ENCODE peak calls at places on chromosomes 6 and 20, in five cellular contexts. R, Q, V, M and U are unnamed samples.

GRCh38 chr6:4220619-4221018 is 85.2 kb upstream of the ECI2 start:
- DNase-seq in Q (no peak), R (no peak), V (no peak), M (no peak), U (no peak)

GRCh38 chr20:61331542-61331941 is 79.5 kb downstream of the CDH4 start:
- DNase-seq in V (no peak), Q (peak), M (peak), R (no peak), U (no peak)

GRCh38 chr6:9875605-9876353 is 539.1 kb downstream of the TFAP2A start:
- DNase-seq in R (no peak), M (no peak), Q (no peak), V (no peak), U (no peak)

GRCh38 chr6:16836186-16836981 is 75.1 kb upstream of the ATXN1 start:
- DNase-seq in Q (peak), M (no peak), V (peak), R (no peak), U (peak)

GRCh38 chr20:37670426-37670825 is 23.4 kb upstream of the CTNNBL1 start:
- DNase-seq in Q (no peak), V (no peak), M (peak), R (no peak), U (no peak)

GRCh38 chr6:157090736-157091135 is 232.6 kb downstream of the TMEM242 start:
- DNase-seq in Q (no peak), M (no peak), V (no peak), R (no peak), U (no peak)

GRCh38 chr6:42294759-42295158 is 77.1 kb upstream of the MRPS10 start:
- DNase-seq in R (no peak), V (no peak), M (no peak), Q (no peak), U (no peak)

GRCh38 chr6:55643868-55644267 is 64.9 kb upstream of the HMGCLL1 start:
- DNase-seq in R (no peak), Q (no peak), V (no peak), M (no peak), U (no peak)

GRCh38 chr6:14880052-14880451 is 365.8 kb upstream of the JARID2 start:
- DNase-seq in V (no peak), Q (no peak), R (no peak), M (no peak), U (no peak)

GRCh38 chr6:14883921-14884320 is 361.9 kb upstream of the JARID2 start:
- DNase-seq in R (no peak), V (no peak), M (no peak), Q (no peak), U (no peak)

GRCh38 chr6:14882394-14883073 is 363.3 kb upstream of the JARID2 start:
- DNase-seq in Q (no peak), R (no peak), V (no peak), M (no peak), U (no peak)

GRCh38 chr6:14880717-14881116 is 365.2 kb upstream of the JARID2 start:
- DNase-seq in V (no peak), R (no peak), M (no peak), Q (no peak), U (no peak)

GRCh38 chr6:14881399-14881798 is 364.5 kb upstream of the JARID2 start:
- DNase-seq in V (no peak), R (no peak), M (no peak), Q (no peak), U (no peak)
- TF ChIP-seq TAF1 in V (no peak), R (no peak), M (no peak), Q (no peak), U (no peak)

DNA sequence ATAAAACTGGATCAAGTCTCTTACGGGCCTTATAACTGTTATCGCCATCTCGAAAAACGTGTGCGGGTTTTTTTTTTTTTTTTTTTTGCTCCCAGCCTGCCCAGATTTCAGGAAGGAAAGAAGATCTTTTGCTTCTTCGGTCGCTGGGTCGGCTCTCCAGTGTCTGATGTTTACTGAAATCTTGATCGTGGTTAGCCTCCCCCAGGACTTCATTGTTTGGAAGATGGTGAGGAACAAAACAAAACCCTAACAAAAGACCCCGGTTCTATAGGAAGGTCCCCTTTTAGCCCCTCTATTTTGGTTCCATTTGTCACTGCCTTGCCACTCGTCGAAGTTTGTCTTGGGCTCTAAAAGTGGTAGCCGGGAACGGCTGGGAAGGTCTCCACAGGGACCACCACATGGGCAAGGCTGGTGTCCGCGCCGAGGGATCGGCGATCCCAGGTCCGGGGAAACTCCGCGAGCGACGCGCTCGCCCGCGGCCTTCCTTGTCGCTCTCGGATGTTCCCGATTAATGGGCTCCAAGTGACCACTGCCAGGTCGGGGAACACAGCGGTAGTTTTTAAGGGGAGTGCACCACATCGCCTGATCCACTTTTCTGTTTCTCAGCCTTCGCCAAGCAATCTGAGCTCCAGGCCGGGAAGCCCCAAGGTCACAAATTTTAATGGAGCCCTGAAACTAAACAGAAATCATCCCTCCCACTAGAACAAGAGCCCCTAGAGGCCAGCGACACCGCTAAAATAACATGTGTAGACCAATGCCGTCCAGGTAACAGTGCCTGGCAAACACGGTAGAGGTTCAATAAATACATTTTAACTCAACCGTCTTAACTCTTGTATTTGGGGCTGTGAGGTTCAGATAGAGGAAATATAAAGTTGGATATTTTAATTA is 27.0 kb downstream of the TRIM27 start:
- DNase-seq in V (no peak), R (peak), M (peak), Q (peak), U (no peak)
- TF ChIP-seq POLR2AphosphoS5 in V (no peak), R (peak), M (no peak), Q (no peak), U (no peak)

DNA sequence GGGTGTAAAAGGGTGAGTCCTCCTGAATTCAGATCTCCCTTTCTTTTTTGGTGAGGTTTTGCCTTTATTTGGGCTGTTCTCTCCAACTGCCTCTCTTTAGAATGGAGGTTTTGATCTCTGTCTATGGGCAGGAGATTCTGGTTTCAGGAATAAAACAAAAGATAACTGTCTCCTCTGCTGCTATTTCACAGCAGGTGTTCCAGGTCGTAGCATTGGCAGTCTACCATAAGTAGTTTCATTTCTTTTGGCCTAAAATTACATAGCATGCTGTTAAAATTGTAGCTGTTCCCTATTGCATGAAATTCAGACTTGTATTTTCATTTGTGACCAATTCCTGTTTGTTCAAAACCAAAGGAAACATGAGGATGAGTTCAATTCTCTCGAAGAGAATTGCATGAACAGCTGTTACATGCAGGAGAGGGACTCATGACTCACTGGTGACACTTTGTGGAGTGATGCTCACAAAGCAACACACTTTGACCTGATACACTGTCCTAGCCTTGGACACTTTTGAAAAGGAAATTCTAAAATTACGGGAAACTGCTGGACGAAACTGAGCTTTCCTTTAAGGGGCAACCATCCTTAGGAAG is 76.8 kb upstream of the SIRPG start:
- DNase-seq in Q (no peak), V (no peak), M (no peak), R (no peak), U (no peak)
- TF ChIP-seq TAF1 in Q (no peak), V (no peak), M (no peak), R (no peak), U (no peak)

GRCh38 chr6:11093065-11093590 is 506 bp upstream of the SMIM13 start:
- DNase-seq in R (no peak), M (no peak), Q (peak), V (no peak), U (peak)
- TF ChIP-seq POLR2AphosphoS5 in R (no peak), M (no peak), Q (no peak), V (no peak), U (no peak)

GRCh38 chr20:3227936-3228749 is 10.8 kb downstream of the SLC4A11 start:
- DNase-seq in V (no peak), R (no peak), Q (peak), M (no peak), U (no peak)

GRCh38 chr20:3229158-3229557 is 9.8 kb downstream of the SLC4A11 start:
- DNase-seq in R (no peak), Q (no peak), V (no peak), M (no peak), U (no peak)

GRCh38 chr20:3231116-3231515 is 7.9 kb downstream of the SLC4A11 start:
- DNase-seq in V (no peak), Q (no peak), R (no peak), M (no peak), U (no peak)

GRCh38 chr20:3228750-3229032 is 10.3 kb downstream of the SLC4A11 start:
- DNase-seq in M (no peak), Q (peak), V (no peak), R (no peak), U (no peak)

GRCh38 chr20:3229798-3230197 is 9.2 kb downstream of the SLC4A11 start:
- DNase-seq in M (no peak), V (no peak), Q (no peak), R (no peak), U (no peak)
- TF ChIP-seq TAF1 in M (no peak), V (no peak), Q (no peak), R (no peak), U (no peak)

GRCh38 chr6:32983493-32983848 is 15.1 kb downstream of the BRD2 start:
- DNase-seq in Q (no peak), V (no peak), M (no peak), R (no peak), U (no peak)
- TF ChIP-seq POLR2AphosphoS5 in Q (no peak), V (no peak), M (no peak), R (no peak), U (no peak)

GRCh38 chr6:11397622-11398450 is 139.7 kb upstream of the TMEM170B start:
- DNase-seq in V (no peak), M (no peak), Q (no peak), R (no peak), U (no peak)

GRCh38 chr6:11392778-11393507 is 144.6 kb upstream of the TMEM170B start:
- DNase-seq in V (no peak), M (peak), Q (no peak), R (no peak), U (no peak)

GRCh38 chr6:11391934-11392777 is 145.4 kb upstream of the TMEM170B start:
- DNase-seq in V (no peak), Q (no peak), R (no peak), M (no peak), U (no peak)

GRCh38 chr6:11396860-11397259 is 140.7 kb upstream of the TMEM170B start:
- DNase-seq in M (no peak), V (no peak), Q (no peak), R (no peak), U (no peak)

GRCh38 chr6:11393713-11394627 is 143.6 kb upstream of the TMEM170B start:
- DNase-seq in M (no peak), R (no peak), V (no peak), Q (no peak), U (no peak)
- TF ChIP-seq TAF1 in M (no peak), R (no peak), V (no peak), Q (no peak), U (no peak)

GRCh38 chr6:139538366-139538765 is 163.9 kb upstream of the CITED2 start:
- DNase-seq in Q (no peak), R (no peak), V (no peak), M (no peak), U (no peak)

GRCh38 chr6:139539852-139540251 is 165.4 kb upstream of the CITED2 start:
- DNase-seq in R (no peak), V (no peak), Q (no peak), M (peak), U (no peak)

GRCh38 chr6:139542351-139542750 is 167.9 kb upstream of the CITED2 start:
- DNase-seq in Q (no peak), M (no peak), V (no peak), R (no peak), U (no peak)

GRCh38 chr6:139536751-139537617 is 162.5 kb upstream of the CITED2 start:
- DNase-seq in M (no peak), V (no peak), Q (no peak), R (no peak), U (no peak)

GRCh38 chr6:139540276-139540675 is 165.8 kb upstream of the CITED2 start:
- DNase-seq in R (no peak), M (no peak), Q (no peak), V (peak), U (no peak)
- TF ChIP-seq POLR2AphosphoS5 in R (no peak), M (no peak), Q (no peak), V (no peak), U (no peak)